ENCODE peak calls at places on chromosomes 4 and X, in five cellular contexts. X, W, T, G and M are unnamed samples.

GRCh38 chr4:71184195-71184781 is 154.5 kb upstream of the SLC4A4 start:
- DNase-seq in X (peak), W (peak), T (peak), G (peak), M (peak)

GRCh38 chr4:144831971-144832370 is 186.0 kb downstream of the HHIP start:
- DNase-seq in X (no peak), W (no peak), T (no peak), G (no peak), M (peak)

GRCh38 chrX:54042609-54043010 is 1.7 kb downstream of the PHF8 start:
- DNase-seq in X (peak), W (no peak), T (peak), G (peak), M (peak)

GRCh38 chr4:24137963-24138601 is 248.2 kb upstream of the PPARGC1A start:
- DNase-seq in X (no peak), W (no peak), T (no peak), G (no peak), M (no peak)

GRCh38 chr4:122152699-122153328 is 683 bp downstream of the BLTP1 start:
- DNase-seq in X (peak), W (no peak), T (peak), G (no peak), M (peak)

GRCh38 chr4:112358952-112359749 is 62.0 kb downstream of the ALPK1 start:
- DNase-seq in X (no peak), W (no peak), T (no peak), G (no peak), M (no peak)

GRCh38 chr4:53586121-53586816 is 5.0 kb downstream of the LNX1 start:
- DNase-seq in X (no peak), W (peak), T (peak), G (no peak), M (peak)

GRCh38 chr4:23720556-23720955 is 169.3 kb downstream of the PPARGC1A start:
- DNase-seq in X (no peak), W (no peak), T (peak), G (no peak), M (no peak)

GRCh38 chrX:46770006-46770816 is 11.3 kb upstream of the SLC9A7 start:
- DNase-seq in X (no peak), W (no peak), T (peak), G (no peak), M (peak)

GRCh38 chr4:141657550-141657949 is 21.2 kb downstream of the IL15 start:
- DNase-seq in X (no peak), W (no peak), T (no peak), G (no peak), M (no peak)

GRCh38 chr4:182453830-182454229 is 210.6 kb downstream of the TENM3 start:
- DNase-seq in X (no peak), W (no peak), T (no peak), G (no peak), M (no peak)

GRCh38 chr4:33467291-33467690 is 2747.1 kb downstream of the PCDH7 start:
- DNase-seq in X (no peak), W (no peak), T (no peak), G (no peak), M (no peak)

GRCh38 chrX:107442914-107443527 is 6.4 kb upstream of the FRMPD3 start:
- DNase-seq in X (no peak), W (no peak), T (no peak), G (no peak), M (no peak)

GRCh38 chr4:127214001-127214400 is 418.8 kb upstream of the INTU start:
- DNase-seq in X (no peak), W (no peak), T (no peak), G (no peak), M (no peak)

GRCh38 chr4:26424838-26425237 is 65.4 kb downstream of the CCKAR start:
- DNase-seq in X (no peak), W (no peak), T (no peak), G (no peak), M (no peak)

GRCh38 chr4:138627096-138627495 is 384.9 kb upstream of the SLC7A11 start:
- DNase-seq in X (no peak), W (no peak), T (peak), G (no peak), M (no peak)

GRCh38 chrX:110178179-110178865 is 139.6 kb downstream of the AMMECR1 start:
- DNase-seq in X (no peak), W (no peak), T (no peak), G (no peak), M (no peak)

DNA sequence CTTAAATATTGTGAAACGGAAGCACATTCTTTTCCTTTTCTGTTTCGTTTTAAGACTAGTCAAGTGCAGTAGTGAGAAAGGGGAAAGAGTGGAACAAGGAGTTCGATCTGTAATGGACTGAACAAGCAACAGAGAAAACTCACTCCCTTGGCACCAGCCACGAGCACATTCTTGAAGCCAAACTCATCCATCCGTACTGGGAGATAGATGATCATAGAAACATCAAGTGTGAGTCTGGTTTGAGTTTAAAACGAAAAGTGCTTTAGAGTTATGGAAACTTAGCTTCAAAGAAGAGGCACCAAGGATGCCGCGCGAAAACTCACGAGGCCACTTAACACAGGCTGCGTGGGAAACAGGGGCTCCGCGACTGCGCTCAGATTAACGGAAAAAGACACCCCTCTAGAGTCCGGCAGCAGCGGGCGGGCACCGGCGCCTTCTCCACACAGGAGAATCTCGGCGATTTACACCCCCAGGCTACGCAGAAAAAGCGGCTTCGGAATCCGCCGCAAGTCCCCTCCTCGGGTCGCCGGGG is 676 bp downstream of the FAM53A start:
- DNase-seq in X (peak), W (peak), T (peak), G (no peak), M (peak)
- H3K4me3 ChIP-seq in X (peak), W (peak), T (peak), G (peak), M (peak)

GRCh38 chr4:173517781-173518371 is 12.2 kb downstream of the HAND2 start:
- DNase-seq in X (peak), W (no peak), T (no peak), G (no peak), M (peak)
- H3K4me3 ChIP-seq in X (peak), W (no peak), T (no peak), G (no peak), M (peak)

GRCh38 chr4:106160560-106160959 is 155.4 kb downstream of the TBCK start:
- DNase-seq in X (no peak), W (no peak), T (no peak), G (no peak), M (peak)
- H3K4me3 ChIP-seq in X (no peak), W (no peak), T (no peak), G (no peak), M (no peak)

DNA sequence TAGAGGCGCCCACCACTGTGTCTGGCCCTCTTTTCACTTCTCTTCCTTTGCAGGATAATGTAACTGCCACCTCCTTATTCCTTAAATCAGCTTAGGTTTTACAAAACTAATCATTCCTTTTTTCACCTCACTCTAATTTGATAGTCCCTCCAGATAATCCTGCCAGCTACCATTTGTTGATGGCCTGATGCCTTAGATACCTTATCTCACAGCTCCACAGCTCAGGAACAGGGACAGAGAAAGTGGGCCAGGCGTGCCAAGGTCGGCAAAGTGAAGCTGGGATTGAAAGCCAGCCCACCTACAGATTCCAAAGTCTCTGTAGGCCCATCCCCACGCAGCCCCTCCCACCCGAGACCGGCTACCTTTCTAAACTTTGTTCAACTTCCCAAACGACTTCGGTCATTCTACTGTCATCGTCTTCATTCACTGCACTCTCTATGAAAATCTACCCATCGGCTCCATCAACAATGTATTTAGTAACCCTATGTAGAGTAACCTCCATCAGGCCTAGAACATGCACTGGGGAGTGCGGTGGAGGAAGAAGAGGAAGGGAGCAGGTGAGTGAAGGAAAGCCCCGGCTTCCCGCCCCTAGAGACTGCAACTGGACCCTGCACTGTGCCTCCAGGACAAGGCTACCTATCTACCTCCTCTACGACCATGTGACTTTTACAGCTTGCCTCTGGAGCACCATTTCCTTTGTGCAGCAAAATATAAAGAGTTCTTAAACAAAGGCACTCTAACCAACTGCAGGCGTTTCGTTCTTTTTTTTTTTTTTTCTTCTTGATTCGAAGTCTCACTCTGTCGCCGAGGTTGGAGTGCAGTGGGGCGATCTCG is 1.5 kb downstream of the CASP6 start:
- DNase-seq in X (no peak), W (no peak), T (no peak), G (no peak), M (peak)
- H3K4me3 ChIP-seq in X (peak), W (peak), T (peak), G (peak), M (peak)

GRCh38 chr4:76830612-76831474 is 67.1 kb downstream of the SOWAHB start:
- DNase-seq in X (peak), W (peak), T (peak), G (peak), M (peak)
- H3K4me3 ChIP-seq in X (no peak), W (peak), T (no peak), G (no peak), M (no peak)

DNA sequence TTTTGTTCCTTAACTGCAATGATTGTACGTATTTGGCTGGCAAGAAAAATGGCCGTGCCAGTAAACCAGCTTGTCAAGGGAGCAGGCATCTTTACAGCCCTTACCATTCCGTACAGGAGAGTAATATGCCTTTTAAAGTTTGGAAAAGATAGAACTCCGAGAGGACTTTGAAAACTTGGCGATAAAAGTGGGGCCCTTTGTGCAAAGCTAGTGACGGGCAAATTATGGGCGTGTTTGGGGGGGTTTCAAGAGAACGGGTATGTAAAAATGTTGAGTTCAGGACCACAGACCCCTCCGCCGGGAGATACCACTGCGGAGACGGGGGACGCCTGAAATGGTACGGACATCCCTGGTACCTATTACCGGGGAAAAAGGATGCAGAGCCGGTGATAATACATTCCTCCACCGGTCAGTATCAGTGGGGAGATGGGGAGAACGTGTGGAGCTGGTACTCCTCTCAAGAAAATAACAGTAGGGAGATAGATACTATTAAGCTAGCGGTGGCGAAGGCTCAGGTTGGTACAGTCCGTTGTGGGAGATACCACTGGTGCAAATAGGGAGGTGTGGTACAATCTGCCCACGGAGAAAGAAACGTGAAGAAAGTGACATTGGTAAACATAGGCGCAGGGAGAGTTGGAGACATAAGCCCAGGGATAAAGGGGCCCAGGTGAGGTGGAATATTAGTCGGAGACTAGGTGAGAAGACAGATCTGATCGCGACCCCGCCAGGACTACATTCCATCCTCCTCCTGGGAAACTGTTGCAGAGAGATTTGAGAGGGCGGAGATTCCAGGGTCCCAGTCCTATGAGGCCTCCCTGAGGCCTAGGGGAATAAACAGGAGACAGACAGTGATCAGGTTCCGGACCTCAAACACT is 14.5 kb downstream of the SPACA5 start:
- DNase-seq in X (peak), W (peak), T (peak), G (no peak), M (peak)
- H3K4me3 ChIP-seq in X (peak), W (peak), T (peak), G (no peak), M (peak)

DNA sequence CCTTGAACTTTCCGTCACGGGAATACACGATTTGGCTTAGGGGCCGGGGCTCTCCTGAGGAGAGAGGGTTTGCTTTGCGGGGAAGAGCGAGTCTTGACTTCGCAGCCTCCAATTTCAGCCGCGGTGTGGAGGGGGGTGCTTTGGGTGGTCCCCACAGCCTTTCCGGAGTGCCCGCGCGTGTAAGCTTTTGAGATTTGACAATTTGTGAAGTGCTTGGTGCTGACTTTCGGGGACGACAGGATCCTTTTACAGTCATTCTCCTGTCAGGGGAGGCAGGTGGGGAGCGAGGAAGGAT is 361 bp downstream of the SCML1 start:
- DNase-seq in X (no peak), W (no peak), T (no peak), G (no peak), M (no peak)
- H3K4me3 ChIP-seq in X (peak), W (peak), T (peak), G (peak), M (peak)

GRCh38 chr4:64157397-64157796 is 251.9 kb downstream of the TECRL start:
- DNase-seq in X (no peak), W (no peak), T (no peak), G (no peak), M (no peak)

GRCh38 chr4:64156253-64156652 is 253.0 kb downstream of the TECRL start:
- DNase-seq in X (no peak), W (no peak), T (no peak), G (no peak), M (no peak)

DNA sequence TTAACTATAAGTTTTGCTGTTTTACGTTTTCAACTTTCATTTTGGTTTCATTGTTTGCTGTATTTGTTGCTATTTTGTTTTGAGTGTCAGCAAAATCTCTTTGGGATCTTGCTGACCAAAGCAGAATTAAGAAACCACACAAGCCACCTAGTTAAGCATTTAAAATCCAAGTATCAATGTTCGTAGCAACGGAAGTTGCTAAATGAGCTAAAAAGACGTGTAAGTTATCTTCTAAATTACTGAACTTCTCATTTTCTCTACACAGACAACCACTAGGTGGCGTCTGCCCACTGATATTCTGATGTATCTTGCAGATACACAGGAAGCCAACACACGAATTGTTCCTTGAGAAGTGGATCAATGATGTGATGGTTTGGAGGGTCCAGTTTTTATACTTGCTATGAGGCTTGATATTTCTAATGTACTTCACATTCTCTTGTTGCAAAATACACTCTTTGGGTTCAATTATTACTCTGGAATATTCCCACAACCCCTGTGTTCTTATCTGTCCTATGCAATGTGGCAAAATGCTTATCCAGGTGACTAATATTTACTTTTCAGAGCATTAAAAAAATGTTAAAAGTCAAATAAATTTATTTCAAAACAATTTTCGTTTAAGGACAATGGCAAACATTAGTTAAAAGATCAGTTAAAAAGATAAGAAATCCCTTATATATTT is 250.5 kb downstream of the TECRL start:
- DNase-seq in X (peak), W (peak), T (peak), G (peak), M (peak)
- H3K4me3 ChIP-seq in X (no peak), W (no peak), T (no peak), G (no peak), M (peak)